ENCODE peak calls at places on chromosome 2, in four cellular contexts. Z is HCT116, Y is HepG2, B is GM12878. G is an unnamed sample.

GRCh38 chr2:168706806-168707205 is 95.6 kb upstream of the NOSTRIN start:
- DNase-seq in Z (no peak), Y (no peak), B (no peak), G (no peak)

GRCh38 chr2:23485261-23485660 is 100.3 kb downstream of the KLHL29 start:
- DNase-seq in Z (no peak), Y (no peak), B (no peak), G (no peak)

GRCh38 chr2:23413641-23414040 is 28.7 kb downstream of the KLHL29 start:
- DNase-seq in Z (no peak), Y (no peak), B (no peak), G (no peak)

GRCh38 chr2:227862227-227862740 is 9.1 kb upstream of the DAW1 start:
- DNase-seq in Z (peak; percentile 51), Y (peak; percentile 65), B (no peak), G (peak; percentile 59)

GRCh38 chr2:177710003-177710411 is 317.4 kb downstream of the AGPS start:
- DNase-seq in Z (no peak), Y (no peak), B (no peak), G (no peak)

GRCh38 chr2:174729797-174730529 is 34.3 kb downstream of the CHRNA1 start:
- DNase-seq in Z (no peak), Y (no peak), B (no peak), G (no peak)

GRCh38 chr2:40220177-40220925 is 231.5 kb downstream of the SLC8A1 start:
- DNase-seq in Z (no peak), Y (no peak), B (no peak), G (no peak)

GRCh38 chr2:55148269-55148668 is 83.8 kb downstream of the CLHC1 start:
- DNase-seq in Z (no peak), Y (no peak), B (no peak), G (no peak)

GRCh38 chr2:201699384-201699783 is 940 bp upstream of the MPP4 start:
- DNase-seq in Z (no peak), Y (no peak), B (no peak), G (no peak)

GRCh38 chr2:118981627-118982026 is 39.6 kb downstream of the MARCO start:
- DNase-seq in Z (no peak), Y (no peak), B (no peak), G (no peak)

GRCh38 chr2:173159794-173160463 is 84.3 kb downstream of the MAP3K20 start:
- DNase-seq in Z (peak; percentile 51), Y (peak; percentile 25), B (no peak), G (peak; percentile 22)

GRCh38 chr2:235521844-235522243 is 28.0 kb downstream of the AGAP1 start:
- DNase-seq in Z (no peak), Y (no peak), B (no peak), G (no peak)

GRCh38 chr2:232839680-232840079 is 30.4 kb upstream of the SNORC start:
- DNase-seq in Z (no peak), Y (no peak), B (no peak), G (no peak)

GRCh38 chr2:153387203-153387602 is 91.4 kb downstream of the RPRM start:
- DNase-seq in Z (no peak), Y (no peak), B (no peak), G (no peak)

GRCh38 chr2:128817171-128817570 is 498.5 kb upstream of the HS6ST1 start:
- DNase-seq in Z (no peak), Y (no peak), B (no peak), G (no peak)

GRCh38 chr2:208025037-208025813 is at the start of gene PLEKHM3:
- DNase-seq in Z (peak; percentile 71), Y (peak; percentile 75), B (no peak), G (peak; percentile 84)

GRCh38 chr2:212364106-212364505 is 174.5 kb downstream of the ERBB4 start:
- DNase-seq in Z (no peak), Y (no peak), B (no peak), G (no peak)

GRCh38 chr2:174688079-174688478 is 76.2 kb downstream of the CHRNA1 start:
- DNase-seq in Z (peak; percentile 8), Y (no peak), B (no peak), G (no peak)

DNA sequence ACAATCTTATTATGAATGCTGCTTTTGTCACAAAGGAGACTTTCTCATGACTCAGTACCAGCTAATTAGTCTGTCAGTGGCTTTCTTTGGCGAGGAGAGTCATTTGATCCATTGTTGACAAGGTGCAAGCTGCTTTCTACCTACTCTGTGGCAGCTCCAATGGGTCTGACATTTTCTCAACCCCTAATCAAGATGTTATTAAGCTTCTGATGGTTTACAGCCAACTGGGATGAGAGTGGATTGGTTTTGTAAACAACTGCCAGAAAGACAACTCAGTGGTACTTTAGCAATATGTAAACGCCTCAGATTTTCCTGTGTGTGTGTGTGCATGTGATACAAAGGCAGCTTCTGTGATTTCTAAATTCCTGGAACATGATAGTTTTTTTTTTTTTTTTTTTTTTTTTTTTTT is 8.2 kb upstream of the CLIP4 start:
- DNase-seq in Z (peak; percentile 75), Y (peak; percentile 30), B (no peak), G (no peak)
- TF ChIP-seq YY1 in Z (no peak), Y (no peak), B (no peak), G (no peak)

GRCh38 chr2:189862751-189863150 is 78.5 kb downstream of the PMS1 start:
- DNase-seq in Z (no peak), Y (no peak), B (no peak), G (no peak)
- TF ChIP-seq YY1 in Z (no peak), Y (no peak), B (no peak), G (no peak)

DNA sequence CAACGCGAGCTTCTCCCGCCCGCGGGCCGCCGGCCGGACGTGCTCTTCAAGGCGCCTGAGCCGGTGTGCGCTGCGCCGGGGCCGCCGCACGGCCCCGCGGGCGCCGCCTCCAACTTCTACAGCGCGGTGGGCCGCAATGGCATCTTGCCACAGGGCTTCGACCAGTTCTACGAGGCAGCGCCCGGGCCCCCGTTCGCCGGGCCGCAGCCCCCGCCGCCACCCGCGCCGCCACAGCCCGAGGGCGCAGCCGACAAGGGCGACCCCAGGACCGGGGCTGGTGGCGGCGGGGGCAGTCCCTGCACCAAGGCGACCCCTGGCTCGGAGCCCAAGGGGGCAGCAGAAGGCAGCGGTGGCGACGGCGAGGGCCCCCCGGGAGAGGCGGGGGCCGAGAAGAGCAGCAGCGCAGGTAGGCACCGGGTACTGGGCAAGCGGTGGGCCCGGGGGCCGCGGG is 676 bp downstream of the HOXD11 start:
- DNase-seq in Z (no peak), Y (no peak), B (no peak), G (no peak)
- TF ChIP-seq YY1 in Z (no peak), Y (no peak), B (no peak), G (no peak)

GRCh38 chr2:182554950-182555349 is 128.1 kb upstream of the PDE1A start:
- DNase-seq in Z (no peak), Y (no peak), B (no peak), G (no peak)

GRCh38 chr2:182550234-182550633 is 123.4 kb upstream of the PDE1A start:
- DNase-seq in Z (no peak), Y (no peak), B (no peak), G (no peak)

GRCh38 chr2:182558564-182558963 is 131.7 kb upstream of the PDE1A start:
- DNase-seq in Z (no peak), Y (no peak), B (no peak), G (no peak)

GRCh38 chr2:182548031-182548950 is 121.5 kb upstream of the PDE1A start:
- DNase-seq in Z (no peak), Y (no peak), B (no peak), G (no peak)

GRCh38 chr2:182553483-182553882 is 126.6 kb upstream of the PDE1A start:
- DNase-seq in Z (no peak), Y (no peak), B (peak; percentile 57), G (no peak)
- TF ChIP-seq YY1 in Z (no peak), Y (no peak), B (no peak), G (no peak)

GRCh38 chr2:225207471-225207870 is 165.2 kb upstream of the DOCK10 start:
- DNase-seq in Z (no peak), Y (no peak), B (no peak), G (no peak)

GRCh38 chr2:225207026-225207425 is 164.8 kb upstream of the DOCK10 start:
- DNase-seq in Z (no peak), Y (no peak), B (no peak), G (no peak)
- TF ChIP-seq YY1 in Z (no peak), Y (no peak), B (no peak), G (no peak)

GRCh38 chr2:85799215-85799956 is 45.6 kb downstream of the ATOH8 start:
- DNase-seq in Z (peak; percentile 19), Y (peak; percentile 64), B (no peak), G (no peak)
- TF ChIP-seq YY1 in Z (no peak), Y (no peak), B (no peak), G (no peak)

GRCh38 chr2:112791693-112792230 is 7.5 kb upstream of the IL1A start:
- DNase-seq in Z (no peak), Y (no peak), B (no peak), G (no peak)

GRCh38 chr2:112793449-112793978 is 9.2 kb upstream of the IL1A start:
- DNase-seq in Z (no peak), Y (no peak), B (no peak), G (no peak)

GRCh38 chr2:112794131-112794733 is 9.9 kb upstream of the IL1A start:
- DNase-seq in Z (peak; percentile 49), Y (peak; percentile 34), B (no peak), G (no peak)

GRCh38 chr2:112795720-112796119 is 11.4 kb upstream of the IL1A start:
- DNase-seq in Z (no peak), Y (no peak), B (no peak), G (no peak)

GRCh38 chr2:112794841-112795240 is 10.5 kb upstream of the IL1A start:
- DNase-seq in Z (no peak), Y (no peak), B (no peak), G (no peak)
- TF ChIP-seq YY1 in Z (no peak), Y (no peak), B (no peak), G (no peak)

DNA sequence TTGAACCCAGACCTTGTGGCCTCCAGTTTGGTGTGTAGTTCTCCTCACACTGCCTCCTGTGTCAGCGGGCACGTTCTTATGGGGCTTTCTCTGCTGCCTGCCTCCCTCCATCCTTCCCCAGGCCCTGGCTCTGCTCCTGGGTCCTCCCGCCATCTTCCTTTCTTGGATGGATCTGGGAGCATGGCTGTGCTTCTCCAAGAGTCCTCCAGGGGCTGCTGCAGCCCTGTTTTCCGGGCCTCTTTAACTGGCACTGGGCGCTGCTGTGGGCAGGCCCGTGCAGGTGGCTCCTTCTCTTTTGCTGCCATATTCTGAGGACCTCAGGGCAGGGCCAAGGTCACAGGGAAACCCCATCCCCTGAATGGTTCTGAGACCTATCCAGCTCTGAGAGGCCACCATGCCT is 17.8 kb downstream of the THNSL2 start:
- DNase-seq in Z (no peak), Y (peak; percentile 47), B (no peak), G (no peak)
- TF ChIP-seq YY1 in Z (no peak), Y (peak; percentile 83), B (no peak), G (no peak)